ENCODE peak calls at places on chromosomes 6 and 20, in eight cellular contexts. R, X, D, B, Y, G, H and I are unnamed samples.

GRCh38 chr20:17179840-17180239 is 47.0 kb upstream of the PCSK2 start:
- DNase-seq in B (no peak), H (no peak), D (no peak), Y (no peak), X (no peak), G (no peak), R (no peak), I (no peak)

GRCh38 chr20:62887147-62887859 is 25.7 kb upstream of the TCFL5 start:
- DNase-seq in H (peak; percentile 45), X (no peak), D (no peak), R (peak; percentile 83), Y (no peak), G (peak; percentile 27), B (no peak), I (peak; percentile 96)

GRCh38 chr6:31300797-31301196 is 28.9 kb upstream of the HLA-C start:
- DNase-seq in R (no peak), Y (no peak), G (no peak), H (no peak), B (no peak), X (no peak), D (no peak), I (no peak)

GRCh38 chr6:170313716-170314295 is 7.2 kb downstream of the FAM120B start:
- DNase-seq in G (no peak), H (no peak), D (no peak), Y (no peak), X (no peak), B (no peak), R (no peak), I (no peak)

GRCh38 chr20:18190466-18191233 is 53.0 kb downstream of the KAT14 start:
- DNase-seq in D (no peak), B (no peak), H (no peak), G (no peak), Y (no peak), R (no peak), X (no peak), I (no peak)

GRCh38 chr6:150391890-150392289 is 23.1 kb downstream of the IYD start:
- DNase-seq in R (peak; percentile 14), B (no peak), X (no peak), G (no peak), Y (no peak), H (no peak), D (no peak), I (no peak)

GRCh38 chr20:33162753-33163152 is 5.2 kb upstream of the BPIFA2 start:
- DNase-seq in X (no peak), D (no peak), H (no peak), B (no peak), Y (no peak), R (no peak), G (no peak), I (no peak)

GRCh38 chr6:15569035-15569995 is 93.5 kb downstream of the DTNBP1 start:
- DNase-seq in R (no peak), B (no peak), G (no peak), H (no peak), X (no peak), Y (no peak), D (no peak), I (no peak)

GRCh38 chr6:51139841-51140462 is 321.3 kb downstream of the TFAP2B start:
- DNase-seq in X (no peak), G (no peak), R (peak; percentile 5), H (no peak), B (no peak), Y (no peak), D (no peak), I (no peak)

GRCh38 chr20:34074101-34074760 is 37.8 kb downstream of the EIF2S2 start:
- DNase-seq in G (no peak), B (no peak), H (no peak), D (no peak), X (no peak), R (no peak), Y (no peak), I (no peak)

GRCh38 chr6:107820571-107821261 is 3.4 kb downstream of the SCML4 start:
- DNase-seq in Y (no peak), H (no peak), B (no peak), G (peak; percentile 20), X (no peak), R (peak; percentile 17), D (no peak), I (peak; percentile 20)

GRCh38 chr6:29553268-29554057 is 6.1 kb downstream of the UBD start:
- DNase-seq in D (peak; percentile 49), H (peak; percentile 41), X (no peak), B (no peak), R (peak; percentile 68), Y (no peak), G (no peak), I (peak; percentile 13)

GRCh38 chr20:36591854-36592641 is 13.5 kb upstream of the RAB5IF start:
- DNase-seq in D (no peak), H (no peak), Y (no peak), G (no peak), B (no peak), R (peak; percentile 55), X (no peak), I (peak; percentile 50)
- TF ChIP-seq CTCF in D (no peak), H (no peak), Y (peak; percentile 41), G (no peak), B (no peak), R (peak; percentile 64), X (peak; percentile 45), I (peak; percentile 53)

DNA sequence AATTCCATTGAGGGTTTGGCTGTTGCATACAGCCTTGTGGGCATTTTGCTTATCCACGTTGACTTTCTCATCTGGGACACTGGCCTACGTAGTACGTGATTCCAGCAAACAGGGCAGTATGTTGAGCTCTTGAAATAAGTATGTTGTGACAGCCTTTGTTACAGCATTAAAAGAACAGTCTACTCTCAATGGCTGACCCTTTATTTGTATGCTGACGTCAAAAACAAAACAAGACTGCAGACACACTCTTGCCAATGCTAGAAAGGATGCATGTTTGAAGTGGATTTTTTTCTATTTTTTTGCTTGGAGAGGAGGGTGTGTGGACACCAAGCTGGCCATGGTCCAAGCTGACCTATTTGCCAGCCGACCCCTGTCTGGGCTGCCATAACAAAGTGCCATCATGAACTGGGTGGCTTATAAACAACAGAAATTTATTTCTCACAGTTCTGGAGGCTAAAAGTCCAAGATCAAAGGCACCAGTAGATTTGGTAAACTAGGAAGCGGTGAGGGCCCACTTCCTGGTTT is 10.8 kb upstream of the SNHG17 start:
- DNase-seq in R (no peak), X (no peak), B (no peak), D (no peak), G (no peak), Y (no peak), H (no peak), I (no peak)
- H3K4me3 ChIP-seq in R (peak overlapping the region; percentile 94), X (peak overlapping the region; percentile 87), B (no peak overlapping the region), D (peak overlapping the region; percentile 98), G (peak overlapping the region; percentile 84), Y (peak overlapping the region; percentile 91), H (peak overlapping the region; percentile 77), I (peak overlapping the region; percentile 88)

GRCh38 chr20:59308493-59309201 is 8.2 kb downstream of the EDN3 start:
- DNase-seq in X (no peak), B (no peak), G (no peak), H (peak; percentile 58), Y (no peak), D (peak; percentile 58), R (no peak), I (no peak)
- TF ChIP-seq CTCF in X (no peak), B (no peak), G (no peak), H (no peak), Y (no peak), D (no peak), R (no peak), I (no peak)

GRCh38 chr6:4844108-4844507 is 67.9 kb downstream of the CDYL start:
- DNase-seq in X (no peak), G (no peak), Y (no peak), R (no peak), D (no peak), H (no peak), B (no peak), I (no peak)
- H3K4me3 ChIP-seq in X (no peak overlapping the region), G (no peak overlapping the region), Y (no peak overlapping the region), R (no peak overlapping the region), D (no peak overlapping the region), H (no peak overlapping the region), B (no peak overlapping the region), I (no peak overlapping the region)

GRCh38 chr20:25220021-25220730 is 24.7 kb downstream of the ENTPD6 start:
- DNase-seq in R (no peak), D (no peak), Y (no peak), G (no peak), X (peak; percentile 56), H (no peak), B (no peak), I (peak; percentile 70)
- TF ChIP-seq CTCF in R (peak; percentile 26), D (peak; percentile 12), Y (no peak), G (peak; percentile 26), X (no peak), H (no peak), B (peak; percentile 33), I (no peak)

GRCh38 chr20:45892828-45893500 is 1.8 kb downstream of the CTSA start:
- DNase-seq in B (peak; percentile 69), Y (no peak), G (no peak), X (no peak), H (no peak), D (no peak), R (no peak), I (no peak)

GRCh38 chr20:45890997-45891983 is at the start of the genes CTSA and NEURL2:
- DNase-seq in X (peak; percentile 96), H (peak; percentile 93), R (peak; percentile 92), B (peak; percentile 89), Y (peak; percentile 96), G (peak; percentile 69), D (peak; percentile 92), I (peak; percentile 90)

GRCh38 chr20:45888681-45889080 is 1.3 kb upstream of the SPATA25 start:
- DNase-seq in H (no peak), R (no peak), G (no peak), B (no peak), X (no peak), D (no peak), Y (no peak), I (no peak)

GRCh38 chr20:45892049-45892816 is 1.1 kb downstream of the CTSA start:
- DNase-seq in H (no peak), Y (no peak), X (no peak), D (no peak), G (no peak), R (peak; percentile 34), B (no peak), I (no peak)

DNA sequence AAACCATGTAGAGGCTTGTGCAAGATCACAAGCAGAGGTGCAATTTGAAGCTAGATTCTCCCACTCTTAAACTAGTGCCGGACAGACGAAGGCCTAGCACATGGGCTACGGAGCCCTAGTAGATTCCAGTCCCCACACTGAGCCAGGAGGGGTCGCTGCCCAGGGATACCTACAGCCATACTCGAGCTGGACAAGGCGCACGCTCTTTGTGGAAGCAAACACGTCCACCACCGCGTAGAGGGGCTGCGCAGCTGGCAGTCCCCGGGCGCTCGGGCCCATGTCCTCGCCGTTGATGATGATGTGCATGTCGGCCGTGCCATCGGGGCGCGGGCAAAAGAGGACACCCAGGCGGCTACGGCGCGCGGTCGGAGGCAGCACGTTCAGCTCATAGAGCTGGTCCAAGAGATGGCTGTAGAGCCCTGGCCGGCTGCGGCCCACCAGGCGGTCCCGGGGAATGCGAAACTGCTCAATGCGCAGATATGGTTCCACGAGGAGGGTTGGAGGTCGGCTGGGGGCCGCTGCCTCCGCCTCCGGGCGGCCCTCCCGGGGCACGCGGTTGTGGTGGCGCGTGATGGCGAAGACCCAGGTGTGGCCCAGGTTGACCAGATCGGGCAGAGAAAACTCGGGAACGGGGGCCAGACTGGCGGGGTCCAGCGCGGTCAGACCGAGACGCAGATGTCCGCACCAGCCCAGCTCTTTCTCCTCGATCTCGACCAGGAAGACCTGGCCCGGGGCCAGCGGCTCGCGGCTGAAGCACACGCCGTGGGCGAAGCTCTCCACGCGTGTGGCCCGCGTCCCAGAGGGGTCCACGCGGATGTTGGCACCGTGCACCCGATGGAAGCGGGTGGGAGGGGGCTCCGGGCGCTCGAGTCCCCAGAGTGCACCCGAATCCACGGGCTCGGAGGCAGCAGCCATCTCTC is 671 bp downstream of the NEURL2 start:
- DNase-seq in X (peak; percentile 90), R (peak; percentile 76), G (peak; percentile 29), B (no peak), H (peak; percentile 82), Y (peak; percentile 89), D (peak; percentile 86), I (peak; percentile 84)
- H3K4me3 ChIP-seq in X (peak overlapping the region; percentile 82), R (peak overlapping the region; percentile 79), G (peak overlapping the region; percentile 99), B (peak overlapping the region; percentile 80), H (peak overlapping the region; percentile 86), Y (peak overlapping the region; percentile 87), D (peak overlapping the region; percentile 75), I (peak overlapping the region; percentile 80)